ENCODE peak calls at places on chromosomes 3 and 15, in six cellular contexts. One of them, this sample, is unnamed.
A peak's percentile ranks its signal among the peaks of the same experiment; 100 is the strongest.

GRCh38 chr3:45272828-45273470 is 46.9 kb upstream of the TMEM158 start:
- DNase-seq in GM10248: no peak
- DNase-seq in K562: no peak
- DNase-seq in NB4: no peak
- DNase-seq in AG10803: no peak
- DNase-seq in GM06990: no peak
- DNase-seq in this sample: no peak

GRCh38 chr3:170240671-170241070 is 18.4 kb downstream of the PRKCI start:
- DNase-seq in GM10248: no peak
- DNase-seq in K562: no peak
- DNase-seq in NB4: no peak
- DNase-seq in AG10803: no peak
- DNase-seq in GM06990: no peak
- DNase-seq in this sample: no peak

GRCh38 chr3:85005947-85006346 is 47.2 kb downstream of the CADM2 start:
- DNase-seq in GM10248: no peak
- DNase-seq in K562: no peak
- DNase-seq in NB4: no peak
- DNase-seq in AG10803: no peak
- DNase-seq in GM06990: no peak
- DNase-seq in this sample: no peak

GRCh38 chr3:27219127-27219860 is 149.9 kb downstream of the NEK10 start:
- DNase-seq in GM10248: no peak
- DNase-seq in K562: no peak
- DNase-seq in NB4: no peak
- DNase-seq in AG10803: peak; percentile 45
- DNase-seq in GM06990: no peak
- DNase-seq in this sample: no peak

GRCh38 chr15:59801649-59802048 is 112.5 kb upstream of the BNIP2 start:
- DNase-seq in GM10248: no peak
- DNase-seq in K562: no peak
- DNase-seq in NB4: no peak
- DNase-seq in AG10803: no peak
- DNase-seq in GM06990: no peak
- DNase-seq in this sample: no peak

GRCh38 chr3:192710366-192710765 is 17.0 kb downstream of the FGF12 start:
- DNase-seq in GM10248: no peak
- DNase-seq in K562: no peak
- DNase-seq in NB4: no peak
- DNase-seq in AG10803: no peak
- DNase-seq in GM06990: no peak
- DNase-seq in this sample: no peak

GRCh38 chr3:148588291-148588690 is 109.4 kb upstream of the AGTR1 start:
- DNase-seq in GM10248: no peak
- DNase-seq in K562: no peak
- DNase-seq in NB4: no peak
- DNase-seq in AG10803: no peak
- DNase-seq in GM06990: no peak
- DNase-seq in this sample: no peak

GRCh38 chr15:70055601-70056051 is 42.1 kb downstream of the TLE3 start:
- DNase-seq in GM10248: no peak
- DNase-seq in K562: no peak
- DNase-seq in NB4: no peak
- DNase-seq in AG10803: no peak
- DNase-seq in GM06990: no peak
- DNase-seq in this sample: no peak

GRCh38 chr15:100211855-100212850 is 129.6 kb downstream of the ADAMTS17 start:
- DNase-seq in GM10248: no peak
- DNase-seq in K562: no peak
- DNase-seq in NB4: no peak
- DNase-seq in AG10803: no peak
- DNase-seq in GM06990: no peak
- DNase-seq in this sample: no peak

GRCh38 chr15:47294765-47295259 is 422.5 kb upstream of the SEMA6D start:
- DNase-seq in GM10248: no peak
- DNase-seq in K562: no peak
- DNase-seq in NB4: no peak
- DNase-seq in AG10803: no peak
- DNase-seq in GM06990: no peak
- DNase-seq in this sample: no peak

GRCh38 chr3:83218383-83219200 is 1457.1 kb upstream of the GBE1 start:
- DNase-seq in GM10248: no peak
- DNase-seq in K562: no peak
- DNase-seq in NB4: no peak
- DNase-seq in AG10803: no peak
- DNase-seq in GM06990: no peak
- DNase-seq in this sample: no peak

GRCh38 chr15:41917767-41918430 is 24.0 kb upstream of the SPTBN5 start:
- DNase-seq in GM10248: no peak
- DNase-seq in K562: peak; percentile 59
- DNase-seq in NB4: no peak
- DNase-seq in AG10803: peak; percentile 71
- DNase-seq in GM06990: no peak
- DNase-seq in this sample: no peak

GRCh38 chr3:17027344-17027743 is 142.6 kb downstream of the PLCL2 start:
- DNase-seq in GM10248: no peak
- DNase-seq in K562: no peak
- DNase-seq in NB4: no peak
- DNase-seq in AG10803: no peak
- DNase-seq in GM06990: no peak
- DNase-seq in this sample: no peak

GRCh38 chr15:90809536-90809935 is 58.9 kb upstream of the FURIN start:
- DNase-seq in GM10248: no peak
- DNase-seq in K562: no peak
- DNase-seq in NB4: no peak
- DNase-seq in AG10803: no peak
- DNase-seq in GM06990: no peak
- DNase-seq in this sample: no peak

GRCh38 chr15:28182216-28182615 is 83.1 kb upstream of the OCA2 start:
- DNase-seq in GM10248: no peak
- DNase-seq in K562: no peak
- DNase-seq in NB4: no peak
- DNase-seq in AG10803: no peak
- DNase-seq in GM06990: no peak
- DNase-seq in this sample: no peak

GRCh38 chr15:37765809-37766208 is 168.6 kb upstream of the TMCO5A start:
- DNase-seq in GM10248: no peak
- DNase-seq in K562: no peak
- DNase-seq in NB4: peak; percentile 60
- DNase-seq in AG10803: peak; percentile 13
- DNase-seq in GM06990: no peak
- DNase-seq in this sample: no peak

GRCh38 chr3:172201990-172202318 is 162.6 kb downstream of the FNDC3B start:
- DNase-seq in GM10248: no peak
- DNase-seq in K562: no peak
- DNase-seq in NB4: no peak
- DNase-seq in AG10803: peak; percentile 83
- DNase-seq in GM06990: no peak
- DNase-seq in this sample: no peak

GRCh38 chr3:41338276-41338675 is 139.0 kb downstream of the CTNNB1 start:
- DNase-seq in GM10248: no peak
- DNase-seq in K562: no peak
- DNase-seq in NB4: no peak
- DNase-seq in AG10803: peak; percentile 52
- DNase-seq in GM06990: no peak
- DNase-seq in this sample: no peak

GRCh38 chr3:31544634-31545033 is 11.9 kb downstream of the STT3B start:
- DNase-seq in GM10248: no peak
- DNase-seq in K562: no peak
- DNase-seq in NB4: peak; percentile 63
- DNase-seq in AG10803: peak; percentile 43
- DNase-seq in GM06990: no peak
- DNase-seq in this sample: no peak

GRCh38 chr15:99582508-99582960 is 16.8 kb downstream of the MEF2A start:
- DNase-seq in GM10248: no peak
- DNase-seq in K562: no peak
- DNase-seq in NB4: peak; percentile 27
- DNase-seq in AG10803: no peak
- DNase-seq in GM06990: no peak
- DNase-seq in this sample: no peak

GRCh38 chr15:72193781-72194396 is 3.7 kb downstream of the GRAMD2A start:
- DNase-seq in GM10248: no peak
- DNase-seq in K562: no peak
- DNase-seq in NB4: no peak
- DNase-seq in AG10803: peak; percentile 23
- DNase-seq in GM06990: no peak
- DNase-seq in this sample: no peak

GRCh38 chr15:61186905-61187865 is 41.9 kb downstream of the RORA start:
- DNase-seq in GM10248: no peak
- DNase-seq in K562: no peak
- DNase-seq in NB4: no peak
- DNase-seq in AG10803: peak; percentile 16
- DNase-seq in GM06990: no peak
- DNase-seq in this sample: no peak

GRCh38 chr15:45378149-45378912 is at the start of gene GATM:
- DNase-seq in GM10248: peak; percentile 94
- DNase-seq in K562: no peak
- DNase-seq in NB4: peak; percentile 38
- DNase-seq in AG10803: peak; percentile 79
- DNase-seq in GM06990: peak; percentile 87
- DNase-seq in this sample: peak; percentile 95

GRCh38 chr3:16300881-16301359 is 35.9 kb downstream of the OXNAD1 start:
- DNase-seq in GM10248: no peak
- DNase-seq in K562: no peak
- DNase-seq in NB4: no peak
- DNase-seq in AG10803: no peak
- DNase-seq in GM06990: peak; percentile 22
- DNase-seq in this sample: no peak

GRCh38 chr3:51982838-51983577 is at the start of gene ACY1:
- DNase-seq in GM10248: peak; percentile 95
- DNase-seq in K562: peak; percentile 79
- DNase-seq in NB4: peak; percentile 95
- DNase-seq in AG10803: peak; percentile 84
- DNase-seq in GM06990: peak; percentile 92
- DNase-seq in this sample: peak; percentile 97
- TF ChIP-seq CTCF in GM10248: no peak
- TF ChIP-seq CTCF in K562: no peak
- TF ChIP-seq CTCF in NB4: no peak
- TF ChIP-seq CTCF in AG10803: no peak
- TF ChIP-seq CTCF in GM06990: no peak
- TF ChIP-seq CTCF in this sample: no peak

GRCh38 chr3:59444676-59445075 is 394.9 kb upstream of the CFAP20DC start:
- DNase-seq in GM10248: no peak
- DNase-seq in K562: no peak
- DNase-seq in NB4: no peak
- DNase-seq in AG10803: no peak
- DNase-seq in GM06990: no peak
- DNase-seq in this sample: no peak
- TF ChIP-seq CTCF in GM10248: no peak
- TF ChIP-seq CTCF in K562: no peak
- TF ChIP-seq CTCF in NB4: no peak
- TF ChIP-seq CTCF in AG10803: no peak
- TF ChIP-seq CTCF in GM06990: no peak
- TF ChIP-seq CTCF in this sample: no peak

DNA sequence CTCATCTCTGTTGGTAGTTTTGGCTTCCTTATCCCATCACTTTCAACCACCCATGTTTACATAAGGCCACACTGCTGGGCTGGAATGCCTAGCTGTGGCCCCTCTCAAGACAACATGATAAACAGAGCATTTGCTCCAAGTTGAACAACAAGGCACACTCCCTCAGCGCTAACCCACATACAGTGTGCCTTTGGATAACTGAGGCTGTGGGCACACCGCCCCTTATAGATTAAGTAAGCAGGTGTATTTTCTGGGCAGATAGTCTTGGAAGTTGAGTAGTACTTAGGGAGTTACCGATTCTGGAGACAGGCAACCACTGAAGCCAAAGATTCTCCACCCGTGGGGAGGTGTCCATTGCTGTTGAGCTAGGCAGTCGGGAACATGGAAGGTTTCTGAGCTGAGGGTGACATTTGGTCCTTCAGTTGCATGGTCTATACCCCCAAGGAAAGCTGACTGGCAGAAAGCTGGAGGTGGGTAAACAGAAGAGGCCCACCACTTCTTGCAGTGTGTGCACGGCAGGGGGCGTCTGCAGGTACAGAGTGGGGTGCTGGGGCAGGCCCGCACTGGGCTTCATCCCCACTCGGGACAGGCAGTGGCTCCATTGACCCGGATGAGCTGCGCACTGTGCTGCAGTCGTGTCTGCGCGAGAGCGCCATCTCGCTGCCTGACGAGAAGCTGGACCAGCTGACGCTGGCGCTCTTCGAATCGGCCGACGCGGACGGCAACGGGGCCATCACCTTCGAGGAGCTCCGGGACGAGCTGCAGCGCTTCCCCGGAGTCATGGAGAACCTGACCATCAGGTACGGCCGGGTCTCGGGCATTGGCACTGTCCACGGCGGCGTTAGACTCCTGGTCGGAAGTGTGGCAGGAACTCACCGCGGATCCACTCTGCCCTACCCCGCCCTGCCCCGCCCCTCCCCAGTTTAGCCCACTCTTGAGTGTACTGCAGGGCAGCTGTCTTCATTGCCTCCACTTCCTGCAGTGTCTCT is 16.8 kb downstream of the NOX5 start:
- DNase-seq in GM10248: peak; percentile 48
- DNase-seq in K562: peak; percentile 53
- DNase-seq in NB4: peak; percentile 60
- DNase-seq in AG10803: peak; percentile 25
- DNase-seq in GM06990: peak; percentile 20
- DNase-seq in this sample: peak; percentile 52
- TF ChIP-seq CTCF in GM10248: peak; percentile 13
- TF ChIP-seq CTCF in K562: peak; percentile 81
- TF ChIP-seq CTCF in NB4: peak; percentile 52
- TF ChIP-seq CTCF in AG10803: peak; percentile 55
- TF ChIP-seq CTCF in GM06990: peak; percentile 26
- TF ChIP-seq CTCF in this sample: peak; percentile 40

DNA sequence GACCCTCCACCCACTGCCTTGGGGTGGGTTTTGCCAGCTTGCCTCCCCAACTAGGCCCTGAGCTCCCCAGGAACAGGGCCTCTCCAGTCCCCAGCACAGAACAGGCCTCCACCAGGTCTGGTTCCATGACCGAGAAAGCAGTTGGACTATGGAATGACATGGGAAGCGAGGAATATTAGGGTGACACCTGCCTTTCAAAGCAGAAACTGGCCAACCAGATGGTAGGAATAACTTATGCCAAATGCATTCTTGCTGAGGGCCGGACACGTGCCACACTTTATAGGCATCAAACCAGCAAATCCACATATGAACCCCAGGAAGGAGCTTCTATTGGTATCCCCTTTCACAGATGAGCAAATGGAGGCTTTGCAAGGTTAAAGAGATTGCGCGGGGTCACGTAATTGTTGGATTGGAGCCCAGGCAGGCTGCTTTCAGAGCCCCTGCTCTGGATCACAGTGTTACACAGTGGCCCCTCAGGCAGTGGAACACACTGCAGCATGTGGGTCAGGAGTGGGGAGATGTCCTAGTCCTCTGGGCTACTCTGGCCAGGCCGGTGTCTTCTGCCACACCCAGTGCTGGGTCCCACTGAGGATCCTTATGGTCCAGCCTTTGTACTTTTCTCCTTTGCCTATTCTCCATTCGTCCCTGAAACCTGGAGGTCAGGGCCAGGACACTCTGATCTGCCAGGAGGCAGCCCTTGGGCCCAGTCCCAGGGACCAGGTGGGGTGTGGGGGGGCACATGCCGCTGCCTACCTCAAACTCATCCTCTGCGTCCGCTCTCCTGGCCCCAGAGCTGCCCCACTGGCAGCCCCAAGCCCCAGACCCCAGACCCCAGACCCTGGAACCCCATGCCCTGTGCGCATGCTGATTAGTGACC is 42.0 kb downstream of the ATP2B2 start:
- DNase-seq in GM10248: no peak
- DNase-seq in K562: no peak
- DNase-seq in NB4: no peak
- DNase-seq in AG10803: no peak
- DNase-seq in GM06990: no peak
- DNase-seq in this sample: no peak
- TF ChIP-seq CTCF in GM10248: no peak
- TF ChIP-seq CTCF in K562: no peak
- TF ChIP-seq CTCF in NB4: no peak
- TF ChIP-seq CTCF in AG10803: no peak
- TF ChIP-seq CTCF in GM06990: no peak
- TF ChIP-seq CTCF in this sample: no peak

GRCh38 chr15:55710286-55710685 is 32.7 kb downstream of the PRTG start:
- DNase-seq in GM10248: no peak
- DNase-seq in K562: no peak
- DNase-seq in NB4: no peak
- DNase-seq in AG10803: peak; percentile 4
- DNase-seq in GM06990: no peak
- DNase-seq in this sample: no peak
- TF ChIP-seq CTCF in GM10248: no peak
- TF ChIP-seq CTCF in K562: no peak
- TF ChIP-seq CTCF in NB4: no peak
- TF ChIP-seq CTCF in AG10803: no peak
- TF ChIP-seq CTCF in GM06990: no peak
- TF ChIP-seq CTCF in this sample: no peak